ENCODE peak calls at places on chromosome 13, in four cellular contexts. Z is stimulated activated CD4-positive, alpha-beta T cell treated with anti-CD3 and anti-CD28 coated beads, Interleukin-15, amount 100 ng/mL, for 24 hours; F is hippocampal formation; G is cardiac muscle cell. K is an unnamed sample.

GRCh38 chr13:39787086-39787487 is 131.6 kb downstream of the COG6 start:
- DNase-seq in Z (peak), F (no peak), G (peak), K (no peak)

GRCh38 chr13:76965759-76966421 is 17.6 kb downstream of the ACOD1 start:
- DNase-seq in Z (no peak), F (peak), G (peak), K (no peak)

GRCh38 chr13:25966086-25966485 is 85.7 kb downstream of the SHISA2 start:
- DNase-seq in Z (no peak), F (no peak), G (peak), K (no peak)

GRCh38 chr13:31970237-31970930 is 61.2 kb upstream of the FRY start:
- DNase-seq in Z (no peak), F (no peak), G (peak), K (no peak)

GRCh38 chr13:69565334-69565733 is 542.3 kb upstream of the ATXN8OS start:
- DNase-seq in Z (no peak), F (no peak), G (peak), K (peak)

GRCh38 chr13:114013952-114014629 is 40.2 kb upstream of the C13orf46 start:
- DNase-seq in Z (no peak), F (no peak), G (no peak), K (no peak)

GRCh38 chr13:97005631-97006262 is 11.5 kb upstream of the OXGR1 start:
- DNase-seq in Z (no peak), F (no peak), G (peak), K (no peak)

GRCh38 chr13:78934336-78934735 is 275.4 kb upstream of the OBI1 start:
- DNase-seq in Z (no peak), F (no peak), G (no peak), K (no peak)

GRCh38 chr13:42740753-42741152 is 40.6 kb upstream of the FAM216B start:
- DNase-seq in Z (no peak), F (no peak), G (peak), K (no peak)

GRCh38 chr13:110422913-110423688 is 116.0 kb downstream of the COL4A2 start:
- DNase-seq in Z (no peak), F (no peak), G (no peak), K (no peak)

GRCh38 chr13:42633495-42633894 is 59.5 kb downstream of the TNFSF11 start:
- DNase-seq in Z (no peak), F (no peak), G (no peak), K (no peak)

GRCh38 chr13:36921902-36922301 is 1.9 kb upstream of the SMAD9 start:
- DNase-seq in Z (no peak), F (no peak), G (no peak), K (no peak)